ENCODE peak calls at places on chromosome 1, in five cellular contexts. J is GM13977, T is right cardiac atrium, X is Right ventricle myocardium inferior, K is Right ventricle myocardium superior. Z is an unnamed sample.

GRCh38 chr1:229379901-229380300 is 37.1 kb upstream of the CCSAP start:
- DNase-seq in J (no peak), T (no peak), X (no peak), K (no peak), Z (no peak)

GRCh38 chr1:219710529-219711194 is 97.8 kb upstream of the ZC3H11B start:
- DNase-seq in J (peak), T (no peak), X (no peak), K (no peak), Z (peak)

GRCh38 chr1:159775716-159776115 is 5.0 kb upstream of the DUSP23 start:
- DNase-seq in J (no peak), T (no peak), X (no peak), K (no peak), Z (peak)

GRCh38 chr1:228272331-228272791 is 64.5 kb downstream of the OBSCN start:
- DNase-seq in J (no peak), T (no peak), X (peak), K (peak), Z (no peak)

GRCh38 chr1:3473381-3473844 is 18.9 kb downstream of the ARHGEF16 start:
- DNase-seq in J (no peak), T (no peak), X (no peak), K (no peak), Z (peak)

GRCh38 chr1:43308635-43309580 is 8.1 kb downstream of the TIE1 start:
- DNase-seq in J (no peak), T (no peak), X (no peak), K (peak), Z (no peak)

GRCh38 chr1:114979278-114979891 is 50.2 kb upstream of the TSHB start:
- DNase-seq in J (peak), T (peak), X (no peak), K (no peak), Z (peak)

GRCh38 chr1:6028042-6028895 is 17.4 kb upstream of the KCNAB2 start:
- DNase-seq in J (no peak), T (no peak), X (peak), K (peak), Z (peak)

GRCh38 chr1:45767035-45767434 is 16.6 kb upstream of the IPP start:
- DNase-seq in J (no peak), T (no peak), X (no peak), K (no peak), Z (no peak)

GRCh38 chr1:80776286-80776685 is 1024.4 kb upstream of the ADGRL2 start:
- DNase-seq in J (no peak), T (no peak), X (no peak), K (no peak), Z (no peak)